ENCODE peak calls at places on chromosomes 5 and 9, in six cellular contexts. One of them, this sample, is unnamed.

GRCh38 chr9:80793706-80794105 is 895.6 kb downstream of the TLE1 start:
- DNase-seq in stimulated activated CD8-positive, alpha-beta memory T cell treated with anti-CD3 and anti-CD28 coated beads, Interleukin-12 subunit alpha, Interleukin-12 subunit beta, amount 100 ng/mL, for 1 hour: no peak
- DNase-seq in foreskin fibroblast: no peak
- DNase-seq in A549: no peak
- DNase-seq in HEK293T: no peak
- DNase-seq in cardiac fibroblast: no peak
- DNase-seq in this sample: no peak

GRCh38 chr9:108057421-108058136 is 568.0 kb upstream of the KLF4 start:
- DNase-seq in stimulated activated CD8-positive, alpha-beta memory T cell treated with anti-CD3 and anti-CD28 coated beads, Interleukin-12 subunit alpha, Interleukin-12 subunit beta, amount 100 ng/mL, for 1 hour: no peak
- DNase-seq in foreskin fibroblast: peak
- DNase-seq in A549: peak
- DNase-seq in HEK293T: no peak
- DNase-seq in cardiac fibroblast: peak
- DNase-seq in this sample: peak

GRCh38 chr5:177542816-177543472 is 11.4 kb downstream of the FAM193B start:
- DNase-seq in stimulated activated CD8-positive, alpha-beta memory T cell treated with anti-CD3 and anti-CD28 coated beads, Interleukin-12 subunit alpha, Interleukin-12 subunit beta, amount 100 ng/mL, for 1 hour: no peak
- DNase-seq in foreskin fibroblast: no peak
- DNase-seq in A549: no peak
- DNase-seq in HEK293T: no peak
- DNase-seq in cardiac fibroblast: no peak
- DNase-seq in this sample: no peak

GRCh38 chr9:14533867-14534650 is 159.2 kb downstream of the ZDHHC21 start:
- DNase-seq in stimulated activated CD8-positive, alpha-beta memory T cell treated with anti-CD3 and anti-CD28 coated beads, Interleukin-12 subunit alpha, Interleukin-12 subunit beta, amount 100 ng/mL, for 1 hour: no peak
- DNase-seq in foreskin fibroblast: no peak
- DNase-seq in A549: no peak
- DNase-seq in HEK293T: no peak
- DNase-seq in cardiac fibroblast: no peak
- DNase-seq in this sample: no peak

GRCh38 chr5:127785098-127785927 is 82.1 kb downstream of the CCDC192 start:
- DNase-seq in stimulated activated CD8-positive, alpha-beta memory T cell treated with anti-CD3 and anti-CD28 coated beads, Interleukin-12 subunit alpha, Interleukin-12 subunit beta, amount 100 ng/mL, for 1 hour: no peak
- DNase-seq in foreskin fibroblast: peak
- DNase-seq in A549: no peak
- DNase-seq in HEK293T: no peak
- DNase-seq in cardiac fibroblast: peak
- DNase-seq in this sample: peak

GRCh38 chr9:122718038-122718437 is 5.8 kb upstream of the OR1L4 start:
- DNase-seq in stimulated activated CD8-positive, alpha-beta memory T cell treated with anti-CD3 and anti-CD28 coated beads, Interleukin-12 subunit alpha, Interleukin-12 subunit beta, amount 100 ng/mL, for 1 hour: no peak
- DNase-seq in foreskin fibroblast: no peak
- DNase-seq in A549: no peak
- DNase-seq in HEK293T: no peak
- DNase-seq in cardiac fibroblast: no peak
- DNase-seq in this sample: no peak

GRCh38 chr5:35369965-35370790 is 139.9 kb upstream of the PRLR start:
- DNase-seq in stimulated activated CD8-positive, alpha-beta memory T cell treated with anti-CD3 and anti-CD28 coated beads, Interleukin-12 subunit alpha, Interleukin-12 subunit beta, amount 100 ng/mL, for 1 hour: no peak
- DNase-seq in foreskin fibroblast: no peak
- DNase-seq in A549: no peak
- DNase-seq in HEK293T: no peak
- DNase-seq in cardiac fibroblast: no peak
- DNase-seq in this sample: no peak

GRCh38 chr9:113131689-113132151 is 19.1 kb upstream of the SLC31A2 start:
- DNase-seq in stimulated activated CD8-positive, alpha-beta memory T cell treated with anti-CD3 and anti-CD28 coated beads, Interleukin-12 subunit alpha, Interleukin-12 subunit beta, amount 100 ng/mL, for 1 hour: no peak
- DNase-seq in foreskin fibroblast: peak
- DNase-seq in A549: no peak
- DNase-seq in HEK293T: peak
- DNase-seq in cardiac fibroblast: peak
- DNase-seq in this sample: no peak

GRCh38 chr9:5041390-5042115 is 56.5 kb downstream of the JAK2 start:
- DNase-seq in stimulated activated CD8-positive, alpha-beta memory T cell treated with anti-CD3 and anti-CD28 coated beads, Interleukin-12 subunit alpha, Interleukin-12 subunit beta, amount 100 ng/mL, for 1 hour: no peak
- DNase-seq in foreskin fibroblast: no peak
- DNase-seq in A549: no peak
- DNase-seq in HEK293T: no peak
- DNase-seq in cardiac fibroblast: no peak
- DNase-seq in this sample: no peak

GRCh38 chr5:1004598-1005361 is 3.8 kb upstream of the NKD2 start:
- DNase-seq in stimulated activated CD8-positive, alpha-beta memory T cell treated with anti-CD3 and anti-CD28 coated beads, Interleukin-12 subunit alpha, Interleukin-12 subunit beta, amount 100 ng/mL, for 1 hour: no peak
- DNase-seq in foreskin fibroblast: peak
- DNase-seq in A549: peak
- DNase-seq in HEK293T: peak
- DNase-seq in cardiac fibroblast: peak
- DNase-seq in this sample: no peak